ENCODE peak calls at places on chromosomes 4 and X, in six cellular contexts. O is right cardiac atrium; S is activated CD4-positive, alpha-beta T cell treated with anti-CD3 and anti-CD28 coated beads, Interleukin-2, amount 10 ng/mL, durations not matched to agents 7 days and 5 days; M is cardiac fibroblast; C is coronary artery; L is nucleus accumbens. T is an unnamed sample.

GRCh38 chrX:31376408-31376807 is 304.6 kb upstream of the FTHL17 start:
- DNase-seq in O (no peak), S (no peak), M (no peak), C (no peak), L (no peak), T (no peak)

GRCh38 chr4:129350800-129351199 is 254.8 kb downstream of the C4orf33 start:
- DNase-seq in O (no peak), S (no peak), M (no peak), C (no peak), L (no peak), T (no peak)

GRCh38 chr4:26131053-26131452 is 189.8 kb upstream of the RBPJ start:
- DNase-seq in O (no peak), S (no peak), M (no peak), C (no peak), L (no peak), T (no peak)

GRCh38 chrX:133921764-133922389 is 63.5 kb downstream of the GPC3 start:
- DNase-seq in O (peak; percentile 20), S (peak; percentile 34), M (peak; percentile 26), C (no peak), L (no peak), T (peak; percentile 14)

GRCh38 chr4:740656-741282 is 35.1 kb downstream of the PCGF3 start:
- DNase-seq in O (no peak), S (no peak), M (no peak), C (no peak), L (no peak), T (no peak)

GRCh38 chr4:7124643-7125442 is 57.0 kb upstream of the GRPEL1 start:
- DNase-seq in O (peak; percentile 56), S (no peak), M (peak; percentile 91), C (no peak), L (no peak), T (no peak)

GRCh38 chr4:185512516-185512915 is 22.8 kb downstream of the PDLIM3 start:
- DNase-seq in O (no peak), S (no peak), M (peak; percentile 45), C (no peak), L (no peak), T (no peak)

GRCh38 chr4:109810580-109811387 is 4.8 kb upstream of the GAR1 start:
- DNase-seq in O (no peak), S (no peak), M (no peak), C (no peak), L (no peak), T (no peak)

GRCh38 chr4:2259036-2259540 is 2.8 kb downstream of the MXD4 start:
- DNase-seq in O (peak; percentile 23), S (no peak), M (no peak), C (peak; percentile 74), L (no peak), T (peak; percentile 15)

GRCh38 chr4:3291411-3291968 is 1.3 kb upstream of the RGS12 start:
- DNase-seq in O (no peak), S (no peak), M (no peak), C (no peak), L (no peak), T (no peak)

GRCh38 chr4:41600243-41600642 is 62.3 kb downstream of the LIMCH1 start:
- DNase-seq in O (no peak), S (no peak), M (peak; percentile 25), C (no peak), L (no peak), T (no peak)

GRCh38 chr4:62028758-62029157 is 828.6 kb downstream of the ADGRL3 start:
- DNase-seq in O (no peak), S (no peak), M (no peak), C (no peak), L (no peak), T (no peak)

GRCh38 chr4:122764808-122765189 is 32.3 kb downstream of the BBS12 start:
- DNase-seq in O (no peak), S (no peak), M (peak; percentile 82), C (no peak), L (no peak), T (no peak)

GRCh38 chrX:70190225-70190624 is 12.9 kb downstream of the DGAT2L6 start:
- DNase-seq in O (no peak), S (no peak), M (no peak), C (no peak), L (no peak), T (no peak)

GRCh38 chr4:162952232-162952631 is 214.5 kb downstream of the NAF1 start:
- DNase-seq in O (no peak), S (no peak), M (no peak), C (no peak), L (no peak), T (no peak)

GRCh38 chr4:3816256-3816825 is 50.2 kb downstream of the ADRA2C start:
- DNase-seq in O (peak; percentile 2), S (no peak), M (no peak), C (no peak), L (no peak), T (no peak)

GRCh38 chr4:2871911-2872310 is 28.3 kb downstream of the ADD1 start:
- DNase-seq in O (no peak), S (no peak), M (no peak), C (no peak), L (no peak), T (no peak)

GRCh38 chrX:22650691-22651090 is 349.1 kb upstream of the DDX53 start:
- DNase-seq in O (no peak), S (no peak), M (no peak), C (no peak), L (no peak), T (peak; percentile 13)

GRCh38 chr4:2348786-2349185 is 69.7 kb downstream of the ZFYVE28 start:
- DNase-seq in O (no peak), S (no peak), M (no peak), C (no peak), L (no peak), T (no peak)

GRCh38 chr4:90174622-90175023 is 47.4 kb downstream of the CCSER1 start:
- DNase-seq in O (no peak), S (no peak), M (no peak), C (no peak), L (no peak), T (no peak)

GRCh38 chr4:47145630-47146029 is 114.3 kb downstream of the GABRB1 start:
- DNase-seq in O (no peak), S (no peak), M (peak; percentile 76), C (no peak), L (no peak), T (no peak)

GRCh38 chr4:74042681-74043080 is 4.2 kb upstream of the CXCL3 start:
- DNase-seq in O (no peak), S (no peak), M (no peak), C (no peak), L (no peak), T (no peak)

GRCh38 chr4:89949782-89950387 is 55.2 kb downstream of the MMRN1 start:
- DNase-seq in O (no peak), S (no peak), M (no peak), C (no peak), L (no peak), T (no peak)

GRCh38 chr4:1567808-1568581 is 116.1 kb downstream of the FAM53A start:
- DNase-seq in O (peak; percentile 16), S (no peak), M (no peak), C (no peak), L (peak; percentile 40), T (no peak)

GRCh38 chr4:79241846-79242245 is 84.0 kb downstream of the NAA11 start:
- DNase-seq in O (no peak), S (no peak), M (peak; percentile 34), C (no peak), L (no peak), T (no peak)

GRCh38 chr4:114017120-114017917 is 37.9 kb upstream of the ARSJ start:
- DNase-seq in O (no peak), S (no peak), M (no peak), C (no peak), L (no peak), T (no peak)

GRCh38 chr4:91212140-91212681 is 1085.0 kb downstream of the CCSER1 start:
- DNase-seq in O (no peak), S (no peak), M (no peak), C (no peak), L (no peak), T (no peak)

GRCh38 chrX:20042221-20042620 is 51.4 kb upstream of the BCLAF3 start:
- DNase-seq in O (no peak), S (no peak), M (no peak), C (no peak), L (no peak), T (no peak)